ENCODE peak calls at places on chromosomes 7 and 10, in nine cellular contexts. K is CD8-positive, alpha-beta T cell; E is lower lobe of right lung; N is mammary epithelial cell; F is fibroblast of lung; G is left ventricle myocardium inferior; D is tibial nerve; R is spleen; B is adipocyte. T is an unnamed sample.
A peak's percentile ranks its signal among the peaks of the same experiment; 100 is the strongest.

GRCh38 chr7:117946201-117946633 is 73.0 kb upstream of the CTTNBP2 start:
- DNase-seq in E (no peak), R (no peak), K (no peak), N (peak; percentile 55), G (no peak), D (no peak), B (peak; percentile 1), F (peak; percentile 10), T (no peak)

GRCh38 chr7:92988051-92988450 is 129.7 kb downstream of the SAMD9 start:
- DNase-seq in E (no peak), B (peak; percentile 59), G (no peak), K (no peak), N (peak; percentile 74), F (peak; percentile 69), D (no peak), R (no peak), T (no peak)

GRCh38 chr10:96377816-96378294 is 19.1 kb upstream of the OPALIN start:
- DNase-seq in F (no peak), D (no peak), G (peak; percentile 69), B (no peak), E (no peak), K (no peak), R (no peak), N (peak; percentile 52), T (peak; percentile 64)

GRCh38 chr7:33129806-33130153 is 416 bp downstream of the BBS9 start:
- DNase-seq in G (no peak), B (no peak), R (no peak), K (no peak), N (no peak), E (no peak), F (no peak), D (no peak), T (no peak)

GRCh38 chr7:51340029-51340838 is 23.6 kb upstream of the COBL start:
- DNase-seq in D (no peak), K (no peak), B (no peak), F (no peak), E (no peak), G (no peak), R (no peak), N (no peak), T (no peak)

GRCh38 chr7:50142421-50143113 is 49.5 kb upstream of the ZPBP start:
- DNase-seq in G (no peak), E (no peak), K (no peak), B (peak; percentile 75), R (no peak), N (no peak), D (no peak), F (peak; percentile 48), T (no peak)

GRCh38 chr10:94358480-94358879 is 4.3 kb downstream of the NOC3L start:
- DNase-seq in G (no peak), D (no peak), N (peak; percentile 79), K (no peak), E (no peak), R (no peak), F (peak; percentile 92), B (peak; percentile 95), T (no peak)

GRCh38 chr10:110337906-110338305 is 33.2 kb upstream of the SMNDC1 start:
- DNase-seq in E (no peak), N (no peak), F (peak; percentile 60), R (no peak), K (no peak), G (no peak), D (no peak), B (no peak), T (no peak)

GRCh38 chr7:146960747-146961416 is 844.3 kb downstream of the CNTNAP2 start:
- DNase-seq in D (no peak), F (no peak), N (no peak), G (no peak), B (no peak), R (no peak), E (no peak), K (no peak), T (no peak)

GRCh38 chr10:102802920-102803534 is 34.2 kb downstream of the CYP17A1 start:
- DNase-seq in D (no peak), K (no peak), E (no peak), F (peak; percentile 81), B (peak; percentile 88), R (no peak), G (no peak), N (peak; percentile 94), T (peak; percentile 79)

GRCh38 chr7:95642173-95642572 is 45.9 kb upstream of the PDK4 start:
- DNase-seq in D (no peak), R (no peak), B (no peak), N (no peak), F (no peak), K (no peak), G (no peak), E (no peak), T (no peak)

GRCh38 chr7:123492485-123492884 is 41.9 kb downstream of the IQUB start:
- DNase-seq in B (no peak), K (no peak), F (no peak), G (no peak), D (no peak), N (no peak), E (no peak), R (no peak), T (no peak)

GRCh38 chr7:31307941-31308340 is 32.6 kb downstream of the NEUROD6 start:
- DNase-seq in D (no peak), B (no peak), E (no peak), N (no peak), G (no peak), R (no peak), K (no peak), F (no peak), T (no peak)

GRCh38 chr10:16717617-16718395 is 99.4 kb downstream of the RSU1 start:
- DNase-seq in G (no peak), R (no peak), N (no peak), B (peak; percentile 79), F (peak; percentile 80), K (no peak), E (no peak), D (no peak), T (no peak)

GRCh38 chr10:43028143-43028542 is 48.7 kb upstream of the RET start:
- DNase-seq in E (no peak), R (no peak), D (no peak), F (no peak), B (no peak), G (no peak), N (no peak), K (no peak), T (no peak)

GRCh38 chr10:21517134-21517982 is 8.1 kb downstream of the SKIDA1 start:
- DNase-seq in K (no peak), R (no peak), D (no peak), G (peak; percentile 68), N (peak; percentile 59), E (peak; percentile 71), B (peak; percentile 83), F (peak; percentile 72), T (peak; percentile 77)

GRCh38 chr10:98318861-98319260 is 50.9 kb upstream of the LOXL4 start:
- DNase-seq in B (no peak), R (no peak), E (no peak), N (no peak), D (no peak), G (no peak), F (no peak), K (no peak), T (no peak)

GRCh38 chr7:145212050-145212449 is 376.2 kb upstream of the TPK1 start:
- DNase-seq in K (no peak), G (no peak), N (no peak), B (no peak), D (no peak), F (peak; percentile 98), R (no peak), E (no peak), T (no peak)

GRCh38 chr7:30468041-30468440 is 10.5 kb downstream of the NOD1 start:
- DNase-seq in G (no peak), K (no peak), B (no peak), E (no peak), F (no peak), D (no peak), R (no peak), N (no peak), T (no peak)

GRCh38 chr7:27105161-27106122 is 3.0 kb upstream of the HOXA2 start:
- DNase-seq in F (peak; percentile 51), N (peak; percentile 16), D (no peak), K (no peak), R (no peak), G (no peak), E (no peak), B (no peak), T (no peak)

GRCh38 chr7:27103489-27104226 is 1.2 kb upstream of the HOXA2 start:
- DNase-seq in G (no peak), R (no peak), B (no peak), E (no peak), K (no peak), N (peak; percentile 63), D (no peak), F (peak; percentile 49), T (peak; percentile 57)

GRCh38 chr7:27102578-27103442 is at the start of gene HOXA2:
- DNase-seq in D (no peak), E (peak; percentile 48), F (peak; percentile 91), R (no peak), B (no peak), G (no peak), N (peak; percentile 80), K (no peak), T (no peak)

GRCh38 chr7:27106181-27106905 is 3.9 kb upstream of the HOXA2 start:
- DNase-seq in B (peak; percentile 27), E (no peak), G (no peak), D (no peak), K (no peak), N (peak; percentile 58), R (no peak), F (peak; percentile 68), T (peak; percentile 63)

GRCh38 chr7:27104244-27105149 is 2.0 kb upstream of the HOXA2 start:
- DNase-seq in N (no peak), D (no peak), G (no peak), B (no peak), R (no peak), F (peak; percentile 88), K (no peak), E (no peak), T (no peak)
- H3K27me3 ChIP-seq in N (no peaks in the 10 kb centered on the region), D (peaks cover 71% of the 10 kb centered on the region), G (peaks cover 100% of the 10 kb centered on the region), B (no peaks in the 10 kb centered on the region), R (peaks cover 9% of the 10 kb centered on the region), F (no peaks in the 10 kb centered on the region), K (peaks cover 25% of the 10 kb centered on the region), E (peaks cover 62% of the 10 kb centered on the region), T (no peaks in the 10 kb centered on the region)

GRCh38 chr7:44321796-44322195 is 3.6 kb downstream of the CAMK2B start:
- DNase-seq in E (no peak), F (no peak), D (no peak), G (no peak), R (no peak), B (no peak), K (no peak), N (no peak), T (no peak)
- H3K27me3 ChIP-seq in E (peaks cover 31% of the 10 kb centered on the region), F (peaks cover 32% of the 10 kb centered on the region), D (peaks cover 29% of the 10 kb centered on the region), G (peaks cover 30% of the 10 kb centered on the region), R (peaks cover 28% of the 10 kb centered on the region), B (peaks cover 10% of the 10 kb centered on the region), K (no peaks in the 10 kb centered on the region), N (peaks cover 3% of the 10 kb centered on the region), T (no peaks in the 10 kb centered on the region)

GRCh38 chr10:100831742-100832141 is 81.0 kb upstream of the SLF2 start:
- DNase-seq in E (no peak), D (no peak), K (no peak), N (no peak), B (no peak), F (no peak), G (no peak), R (no peak), T (no peak)
- H3K27me3 ChIP-seq in E (peaks cover 70% of the 10 kb centered on the region), D (peaks cover 79% of the 10 kb centered on the region), K (peaks cover 54% of the 10 kb centered on the region), N (peaks cover 47% of the 10 kb centered on the region), B (peaks cover 65% of the 10 kb centered on the region), F (peaks cover 45% of the 10 kb centered on the region), G (peaks cover 99% of the 10 kb centered on the region), R (peaks cover 50% of the 10 kb centered on the region), T (no peaks in the 10 kb centered on the region)

GRCh38 chr7:104327534-104327933 is 869 bp upstream of the LHFPL3 start:
- DNase-seq in D (no peak), F (no peak), K (no peak), G (no peak), R (no peak), N (no peak), B (no peak), E (no peak), T (no peak)
- H3K27me3 ChIP-seq in D (peaks cover 54% of the 10 kb centered on the region), F (peaks cover 16% of the 10 kb centered on the region), K (peaks cover 6% of the 10 kb centered on the region), G (peaks cover 81% of the 10 kb centered on the region), R (peaks cover 33% of the 10 kb centered on the region), N (peaks cover 41% of the 10 kb centered on the region), B (peaks cover 44% of the 10 kb centered on the region), E (peaks cover 44% of the 10 kb centered on the region), T (peaks cover 3% of the 10 kb centered on the region)

T was measured in right cardiac atrium.